ENCODE peak calls at places on chromosomes 7 and 10, in six cellular contexts. V is GM13976; E is stimulated activated CD4-positive, alpha-beta T cell treated with anti-CD3 and anti-CD28 coated beads, Interleukin-1b, Interleukin-23, amount 100 ng/mL, for 48 hours; O is NCI-H510A; J is LoVo; P is mesendoderm. S is an unnamed sample.

GRCh38 chr7:132234751-132235150 is 341.5 kb downstream of the PLXNA4 start:
- DNase-seq in V (no peak), E (no peak), O (no peak), J (no peak), P (no peak), S (no peak)

GRCh38 chr10:78957471-78958039 is 111.2 kb upstream of the ZMIZ1 start:
- DNase-seq in V (no peak), E (no peak), O (no peak), J (no peak), P (no peak), S (no peak)

GRCh38 chr7:36788814-36789470 is 64.6 kb upstream of the AOAH start:
- DNase-seq in V (no peak), E (no peak), O (no peak), J (no peak), P (peak; percentile 26), S (no peak)

GRCh38 chr10:104254493-104255243 is at the start of gene GSTO1:
- DNase-seq in V (peak; percentile 81), E (peak; percentile 57), O (peak; percentile 54), J (peak; percentile 77), P (peak; percentile 86), S (peak; percentile 64)

GRCh38 chr10:119688033-119688508 is 36.9 kb downstream of the BAG3 start:
- DNase-seq in V (peak; percentile 24), E (no peak), O (no peak), J (no peak), P (peak; percentile 98), S (no peak)

GRCh38 chr10:86943316-86944030 is 13.9 kb downstream of the MMRN2 start:
- DNase-seq in V (no peak), E (no peak), O (no peak), J (no peak), P (no peak), S (no peak)

GRCh38 chr10:127952575-127952869 is 45.6 kb downstream of the PTPRE start:
- DNase-seq in V (no peak), E (no peak), O (no peak), J (no peak), P (no peak), S (no peak)

GRCh38 chr10:26697163-26697921 is at the start of gene PDSS1:
- DNase-seq in V (peak; percentile 92), E (peak; percentile 65), O (peak; percentile 42), J (peak; percentile 66), P (peak; percentile 70), S (peak; percentile 74)

GRCh38 chr10:110214380-110214826 is 7.0 kb downstream of the MXI1 start:
- DNase-seq in V (peak; percentile 56), E (no peak), O (no peak), J (no peak), P (no peak), S (no peak)

GRCh38 chr7:64574481-64575159 is 11.7 kb upstream of the ZNF680 start:
- DNase-seq in V (no peak), E (no peak), O (peak; percentile 62), J (no peak), P (peak; percentile 77), S (no peak)

GRCh38 chr10:21515581-21516269 is 9.8 kb downstream of the SKIDA1 start:
- DNase-seq in V (no peak), E (no peak), O (no peak), J (no peak), P (peak; percentile 94), S (no peak)

GRCh38 chr7:109821156-109821555 is 1251.5 kb downstream of the DNAJB9 start:
- DNase-seq in V (no peak), E (no peak), O (no peak), J (no peak), P (peak; percentile 79), S (no peak)

GRCh38 chr7:69814421-69814962 is 216.2 kb downstream of the AUTS2 start:
- DNase-seq in V (no peak), E (no peak), O (no peak), J (no peak), P (peak; percentile 48), S (no peak)

GRCh38 chr10:57222129-57222528 is 861.1 kb upstream of the ZWINT start:
- DNase-seq in V (no peak), E (no peak), O (no peak), J (no peak), P (no peak), S (no peak)

GRCh38 chr10:49543604-49544003 is 4.7 kb upstream of the ERCC6 start:
- DNase-seq in V (no peak), E (no peak), O (no peak), J (no peak), P (no peak), S (no peak)

GRCh38 chr7:149692056-149692455 is 81.3 kb downstream of the ZNF467 start:
- DNase-seq in V (no peak), E (no peak), O (no peak), J (no peak), P (no peak), S (no peak)

GRCh38 chr7:155787171-155787851 is 25.0 kb downstream of the SHH start:
- DNase-seq in V (no peak), E (no peak), O (no peak), J (no peak), P (no peak), S (no peak)

GRCh38 chr10:133139561-133140065 is 20.4 kb upstream of the KNDC1 start:
- DNase-seq in V (no peak), E (no peak), O (no peak), J (no peak), P (peak; percentile 19), S (no peak)

GRCh38 chr10:3263082-3263481 is 90.5 kb upstream of the PITRM1 start:
- DNase-seq in V (no peak), E (no peak), O (no peak), J (no peak), P (no peak), S (no peak)

GRCh38 chr10:126931548-126931947 is 26.3 kb downstream of the DOCK1 start:
- DNase-seq in V (no peak), E (no peak), O (no peak), J (no peak), P (no peak), S (no peak)

S was measured in small intestine.